ENCODE peak calls at places on chromosomes 7 and 10, in ten cellular contexts. V is right lobe of liver, J is psoas muscle, S is heart left ventricle, Q is upper lobe of right lung, T is right cardiac atrium, B is RWPE2, A is lower lobe of right lung, I is upper lobe of left lung, P is DND-41. M is an unnamed sample. For H3K4me1 and H3K9me3, the result is how much of the 10 kb centered on the place peaks cover.

GRCh38 chr10:88091490-88092061 is 228.2 kb downstream of the PTEN start:
- ATAC-seq in V (peak), J (no peak), S (peak), Q (peak), T (peak), B (peak), A (peak), I (peak), P (peak), M (no peak)

GRCh38 chr10:72567421-72567820 is 58.5 kb downstream of the MICU1 start:
- ATAC-seq in V (peak), J (peak), S (peak), Q (peak), T (peak), B (peak), A (peak), I (peak), P (no peak), M (no peak)

GRCh38 chr7:5231811-5232484 is 41.9 kb downstream of the WIPI2 start:
- ATAC-seq in V (no peak), J (no peak), S (no peak), Q (peak), T (peak), B (no peak), A (peak), I (peak), P (no peak), M (no peak)

GRCh38 chr7:51430480-51431086 is 114.0 kb upstream of the COBL start:
- ATAC-seq in V (peak), J (no peak), S (peak), Q (peak), T (peak), B (peak), A (peak), I (peak), P (peak), M (no peak)

GRCh38 chr10:73732931-73733623 is 11.1 kb upstream of the SEC24C start:
- ATAC-seq in V (no peak), J (no peak), S (no peak), Q (no peak), T (no peak), B (no peak), A (no peak), I (no peak), P (no peak), M (no peak)

GRCh38 chr7:111010833-111011232 is 80.1 kb upstream of the LRRN3 start:
- ATAC-seq in V (no peak), J (no peak), S (no peak), Q (no peak), T (no peak), B (no peak), A (no peak), I (no peak), P (no peak), M (no peak)

GRCh38 chr7:12157517-12157916 is 53.6 kb upstream of the TMEM106B start:
- ATAC-seq in V (no peak), J (no peak), S (no peak), Q (no peak), T (no peak), B (no peak), A (no peak), I (no peak), P (no peak), M (no peak)

GRCh38 chr7:37333075-37333474 is 115.6 kb downstream of the ELMO1 start:
- ATAC-seq in V (no peak), J (no peak), S (peak), Q (no peak), T (peak), B (no peak), A (no peak), I (no peak), P (no peak), M (peak)

GRCh38 chr10:21285742-21286311 is 239.7 kb downstream of the SKIDA1 start:
- ATAC-seq in V (no peak), J (no peak), S (no peak), Q (no peak), T (no peak), B (no peak), A (no peak), I (no peak), P (no peak), M (no peak)

GRCh38 chr7:77266162-77266807 is 66.7 kb upstream of the FGL2 start:
- ATAC-seq in V (no peak), J (no peak), S (no peak), Q (no peak), T (no peak), B (no peak), A (no peak), I (no peak), P (no peak), M (no peak)

GRCh38 chr10:99329238-99329890 is at the start of gene CNNM1:
- ATAC-seq in V (peak), J (no peak), S (peak), Q (peak), T (peak), B (peak), A (peak), I (peak), P (no peak), M (peak)

GRCh38 chr7:51620690-51621089 is 304.1 kb upstream of the COBL start:
- ATAC-seq in V (no peak), J (no peak), S (no peak), Q (no peak), T (no peak), B (no peak), A (no peak), I (no peak), P (no peak), M (no peak)

GRCh38 chr7:118245267-118246040 is 20.9 kb downstream of the ANKRD7 start:
- ATAC-seq in V (no peak), J (no peak), S (no peak), Q (no peak), T (no peak), B (no peak), A (no peak), I (no peak), P (peak), M (no peak)

GRCh38 chr10:60073781-60074656 is 167.7 kb upstream of the CCDC6 start:
- ATAC-seq in V (no peak), J (no peak), S (no peak), Q (no peak), T (no peak), B (no peak), A (no peak), I (no peak), P (no peak), M (no peak)

GRCh38 chr7:47739301-47739870 is 157.5 kb upstream of the TNS3 start:
- ATAC-seq in V (no peak), J (no peak), S (no peak), Q (no peak), T (no peak), B (no peak), A (no peak), I (no peak), P (no peak), M (no peak)

GRCh38 chr10:78981257-78981969 is 87.4 kb upstream of the ZMIZ1 start:
- ATAC-seq in V (no peak), J (no peak), S (no peak), Q (peak), T (no peak), B (no peak), A (no peak), I (no peak), P (no peak), M (no peak)

DNA sequence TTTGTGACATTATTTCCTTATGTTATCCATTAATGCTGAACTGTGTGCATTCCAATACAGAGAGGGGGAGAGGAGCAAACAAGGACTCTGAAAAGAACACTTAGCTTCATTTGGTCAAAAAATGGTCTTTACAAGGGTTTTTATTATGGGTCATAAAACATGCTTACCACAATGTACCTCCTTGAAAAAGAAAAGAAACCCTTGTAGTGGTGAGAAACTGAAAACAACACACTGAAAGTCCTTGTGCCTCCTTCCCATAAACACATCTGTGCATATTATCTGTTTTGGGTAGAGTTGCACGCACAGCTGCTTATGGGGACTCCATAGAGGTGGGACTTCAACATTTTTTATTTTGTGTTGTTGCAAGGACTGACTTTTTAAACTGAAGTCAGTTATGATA is 98.7 kb downstream of the CDK6 start:
- ATAC-seq in V (no peak), J (no peak), S (no peak), Q (no peak), T (no peak), B (no peak), A (no peak), I (no peak), P (peak), M (no peak)
- H3K4me1 ChIP-seq in V (under half), J (under half), S (under half), Q (under half), T (under half), B (under half), A (under half), I (under half), P (under half), M (under half)

DNA sequence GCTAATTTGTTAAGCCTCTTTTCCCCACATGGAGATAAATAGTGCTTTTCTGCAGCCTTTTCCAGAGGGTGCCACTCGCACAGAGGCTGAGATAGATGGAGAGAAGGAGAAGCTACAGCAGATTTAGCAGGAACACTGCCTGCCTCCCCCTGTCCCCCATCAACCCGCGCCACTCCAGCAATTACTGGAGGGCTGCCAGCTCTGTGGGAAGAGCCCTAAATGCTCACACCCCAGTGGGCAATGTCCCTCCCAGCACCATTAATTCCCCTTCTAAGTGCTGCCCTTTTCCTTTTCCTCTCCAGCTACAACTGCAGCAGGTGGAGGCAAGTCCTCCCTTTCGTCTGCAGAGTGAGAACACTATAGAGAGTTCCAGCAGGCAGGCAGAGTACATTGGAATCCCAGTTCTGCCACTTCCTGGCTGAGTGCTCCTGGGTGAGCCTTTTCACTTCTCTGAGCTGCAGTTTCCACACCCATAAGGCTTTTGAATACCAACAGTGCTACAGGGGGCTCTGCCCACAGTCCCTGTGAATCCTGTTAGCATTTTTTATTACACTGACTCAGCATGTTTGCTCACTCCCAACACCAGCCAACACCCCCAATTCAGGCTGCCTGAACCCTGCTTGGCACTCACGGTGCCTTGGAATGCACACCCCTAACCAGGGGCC is 447.1 kb downstream of the GRID1 start:
- ATAC-seq in V (no peak), J (no peak), S (no peak), Q (no peak), T (no peak), B (peak), A (no peak), I (no peak), P (no peak), M (no peak)
- H3K9me3 ChIP-seq in V (under half), J (under half), S (under half), Q (under half), T (under half), B (under half), A (under half), I (under half), P (under half), M (under half)

GRCh38 chr10:110872984-110873569 is 1.3 kb downstream of the PDCD4 start:
- ATAC-seq in V (no peak), J (no peak), S (no peak), Q (no peak), T (no peak), B (no peak), A (no peak), I (no peak), P (no peak), M (no peak)
- H3K4me3 ChIP-seq in V (peak), J (peak), S (peak), Q (peak), T (peak), B (peak), A (peak), I (peak), P (peak), M (peak)

GRCh38 chr7:131261476-131261994 is 66.1 kb upstream of the MKLN1 start:
- ATAC-seq in V (no peak), J (no peak), S (no peak), Q (no peak), T (no peak), B (no peak), A (no peak), I (no peak), P (no peak), M (no peak)
- H3K4me1 ChIP-seq in V (under half), J (under half), S (under half), Q (under half), T (under half), B (under half), A (under half), I (under half), P (under half), M (under half)

GRCh38 chr7:158261362-158262235 is 326.0 kb downstream of the PTPRN2 start:
- ATAC-seq in V (no peak), J (no peak), S (no peak), Q (no peak), T (no peak), B (no peak), A (no peak), I (no peak), P (no peak), M (no peak)
- H3K9me3 ChIP-seq in V (under half), J (under half), S (under half), Q (under half), T (under half), B (under half), A (under half), I (under half), P (under half), M (under half)

GRCh38 chr7:93146465-93147127 is 1.6 kb downstream of the SAMD9L start:
- ATAC-seq in V (no peak), J (peak), S (no peak), Q (no peak), T (no peak), B (no peak), A (peak), I (peak), P (peak), M (no peak)
- H3K4me3 ChIP-seq in V (peak), J (peak), S (peak), Q (peak), T (peak), B (no peak), A (peak), I (peak), P (peak), M (peak)

GRCh38 chr7:3109516-3109915 is 65.8 kb upstream of the CARD11 start:
- ATAC-seq in V (no peak), J (no peak), S (no peak), Q (no peak), T (no peak), B (no peak), A (no peak), I (no peak), P (no peak), M (no peak)

GRCh38 chr7:3114917-3115316 is 71.2 kb upstream of the CARD11 start:
- ATAC-seq in V (no peak), J (no peak), S (no peak), Q (no peak), T (no peak), B (no peak), A (no peak), I (no peak), P (no peak), M (no peak)

GRCh38 chr7:3107889-3108570 is 64.4 kb upstream of the CARD11 start:
- ATAC-seq in V (no peak), J (no peak), S (no peak), Q (no peak), T (no peak), B (peak), A (no peak), I (no peak), P (no peak), M (no peak)

GRCh38 chr7:3117488-3118228 is 74.0 kb upstream of the CARD11 start:
- ATAC-seq in V (no peak), J (no peak), S (no peak), Q (no peak), T (no peak), B (no peak), A (no peak), I (no peak), P (no peak), M (no peak)

GRCh38 chr7:3112499-3113134 is 69.0 kb upstream of the CARD11 start:
- ATAC-seq in V (no peak), J (no peak), S (no peak), Q (peak), T (no peak), B (no peak), A (no peak), I (no peak), P (peak), M (no peak)
- H3K4me1 ChIP-seq in V (under half), J (under half), S (under half), Q (under half), T (under half), B (under half), A (under half), I (under half), P (under half), M (under half)

DNA sequence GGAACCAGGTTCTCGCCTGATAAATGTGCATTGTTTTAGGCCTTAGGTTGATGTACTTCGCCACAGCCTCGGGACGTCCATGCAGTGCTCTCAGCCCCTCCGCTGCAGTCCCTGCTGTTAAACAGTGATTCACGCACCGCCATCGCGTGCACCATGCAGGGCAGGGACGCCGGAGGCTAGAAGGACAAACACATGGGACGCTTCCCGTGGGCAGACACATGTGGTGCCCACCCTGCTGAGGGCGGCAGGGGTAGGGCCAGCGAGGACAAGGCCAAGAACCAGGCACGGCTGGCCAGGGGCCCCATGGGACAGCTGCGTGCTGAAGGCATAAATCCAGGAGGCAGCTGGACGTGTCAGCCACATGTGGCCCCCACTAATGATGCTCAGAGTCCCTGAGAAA is 394.7 kb downstream of the PTPRN2 start:
- ATAC-seq in V (no peak), J (no peak), S (no peak), Q (no peak), T (no peak), B (no peak), A (no peak), I (no peak), P (no peak), M (no peak)
- H3K9me3 ChIP-seq in V (under half), J (under half), S (under half), Q (under half), T (under half), B (under half), A (under half), I (under half), P (under half), M (under half)

GRCh38 chr7:137984181-137985041 is 17.5 kb downstream of the CREB3L2 start:
- ATAC-seq in V (peak), J (no peak), S (no peak), Q (no peak), T (no peak), B (no peak), A (no peak), I (no peak), P (no peak), M (no peak)

GRCh38 chr7:137985253-137985896 is 16.5 kb downstream of the CREB3L2 start:
- ATAC-seq in V (peak), J (no peak), S (no peak), Q (no peak), T (no peak), B (no peak), A (no peak), I (no peak), P (no peak), M (no peak)

GRCh38 chr7:137987011-137987334 is 14.9 kb downstream of the CREB3L2 start:
- ATAC-seq in V (no peak), J (no peak), S (no peak), Q (no peak), T (no peak), B (no peak), A (no peak), I (no peak), P (no peak), M (no peak)

GRCh38 chr7:137986252-137987010 is 15.5 kb downstream of the CREB3L2 start:
- ATAC-seq in V (peak), J (peak), S (peak), Q (peak), T (peak), B (no peak), A (peak), I (peak), P (no peak), M (peak)

DNA sequence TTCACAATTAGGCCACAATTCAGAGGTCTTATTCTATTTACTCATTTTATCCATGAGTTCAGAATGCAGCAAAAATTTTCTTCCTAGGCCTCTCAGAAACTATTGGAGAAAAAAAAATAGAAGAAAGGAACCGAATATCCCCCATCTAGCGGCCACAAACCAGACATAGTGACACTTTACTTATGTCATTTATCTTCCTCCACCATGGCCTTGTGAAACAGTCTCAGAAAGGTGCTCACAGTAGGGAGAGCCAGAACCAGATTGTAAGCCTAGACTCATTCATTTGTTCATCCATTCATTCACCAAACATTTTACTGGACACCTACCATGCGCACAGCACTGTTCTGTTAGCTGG is 16.0 kb downstream of the CREB3L2 start:
- ATAC-seq in V (no peak), J (no peak), S (no peak), Q (no peak), T (no peak), B (no peak), A (no peak), I (no peak), P (no peak), M (no peak)
- H3K4me3 ChIP-seq in V (no peak), J (no peak), S (no peak), Q (no peak), T (no peak), B (no peak), A (no peak), I (no peak), P (no peak), M (no peak)

DNA sequence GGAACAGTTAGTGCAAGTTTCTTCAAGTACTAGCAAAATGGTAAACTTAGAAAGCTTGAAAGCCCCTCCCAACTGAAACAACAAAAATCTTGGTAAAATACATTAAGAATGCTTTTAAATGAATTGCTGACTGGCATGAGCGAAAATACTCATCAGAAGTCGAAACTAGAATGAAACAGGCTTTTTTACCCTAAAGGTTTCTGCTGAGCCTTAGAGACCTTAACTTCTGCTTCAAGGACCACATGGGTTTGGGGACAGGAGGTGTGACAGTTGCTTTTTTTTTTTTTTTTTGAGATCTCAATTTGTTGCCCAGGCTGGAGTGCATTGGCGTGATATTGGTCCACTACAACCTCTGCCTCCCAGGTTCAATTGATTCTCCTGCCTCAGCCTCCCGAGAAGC is 100.3 kb downstream of the MTPAP start:
- ATAC-seq in V (no peak), J (no peak), S (no peak), Q (no peak), T (no peak), B (no peak), A (no peak), I (no peak), P (no peak), M (no peak)
- H3K4me1 ChIP-seq in V (under half), J (under half), S (under half), Q (under half), T (under half), B (under half), A (under half), I (under half), P (under half), M (under half)